ENCODE peak calls at places on chromosomes 12 and 14, in nine cellular contexts. L, Z, P, I, N, T, G, C and D are unnamed samples.

GRCh38 chr12:65881965-65882413 is 57.7 kb downstream of the HMGA2 start:
- DNase-seq in L (no peak), Z (no peak), P (peak; percentile 47), I (peak; percentile 88), N (no peak), T (no peak), G (no peak), C (no peak), D (peak; percentile 72)

GRCh38 chr14:61653507-61653906 is 41.8 kb upstream of the HIF1A start:
- DNase-seq in L (no peak), Z (no peak), P (no peak), I (no peak), N (no peak), T (no peak), G (peak; percentile 70), C (no peak), D (no peak)

GRCh38 chr14:99393059-99393655 is 87.5 kb downstream of the SETD3 start:
- DNase-seq in L (peak; percentile 4), Z (no peak), P (peak; percentile 55), I (no peak), N (no peak), T (peak; percentile 23), G (peak; percentile 71), C (no peak), D (no peak)

GRCh38 chr12:57521475-57522018 is 1.1 kb upstream of the MBD6 start:
- DNase-seq in L (no peak), Z (no peak), P (peak; percentile 58), I (peak; percentile 49), N (no peak), T (peak; percentile 72), G (peak; percentile 67), C (no peak), D (peak; percentile 28)

GRCh38 chr12:62372134-62372533 is 94.5 kb upstream of the MON2 start:
- DNase-seq in L (no peak), Z (no peak), P (no peak), I (no peak), N (no peak), T (no peak), G (no peak), C (no peak), D (no peak)

GRCh38 chr14:71651228-71651627 is 281.0 kb upstream of the RGS6 start:
- DNase-seq in L (no peak), Z (no peak), P (no peak), I (no peak), N (no peak), T (no peak), G (no peak), C (no peak), D (peak; percentile 23)

GRCh38 chr12:24848941-24849477 is 99.9 kb downstream of the BCAT1 start:
- DNase-seq in L (no peak), Z (no peak), P (no peak), I (no peak), N (no peak), T (no peak), G (no peak), C (no peak), D (no peak)

GRCh38 chr14:50832935-50833607 is 2.1 kb upstream of the NIN start:
- DNase-seq in L (no peak), Z (no peak), P (no peak), I (no peak), N (no peak), T (peak; percentile 31), G (peak; percentile 24), C (no peak), D (no peak)

GRCh38 chr14:64760916-64761315 is 56.7 kb downstream of the PLEKHG3 start:
- DNase-seq in L (peak; percentile 64), Z (no peak), P (no peak), I (peak; percentile 17), N (no peak), T (no peak), G (no peak), C (no peak), D (no peak)

GRCh38 chr12:53806689-53807088 is 54.9 kb upstream of the CISTR start:
- DNase-seq in L (no peak), Z (no peak), P (no peak), I (no peak), N (no peak), T (no peak), G (no peak), C (no peak), D (no peak)

GRCh38 chr12:48995061-48995879 is 3.9 kb downstream of the DDN start:
- DNase-seq in L (peak; percentile 82), Z (no peak), P (peak; percentile 85), I (peak; percentile 86), N (peak; percentile 80), T (peak; percentile 67), G (peak; percentile 85), C (peak; percentile 80), D (peak; percentile 81)

GRCh38 chr12:76374395-76375020 is 26.3 kb upstream of the BBS10 start:
- DNase-seq in L (no peak), Z (no peak), P (no peak), I (no peak), N (no peak), T (no peak), G (no peak), C (no peak), D (no peak)

GRCh38 chr12:116404913-116405611 is 127.6 kb upstream of the MED13L start:
- DNase-seq in L (no peak), Z (no peak), P (no peak), I (no peak), N (no peak), T (no peak), G (no peak), C (no peak), D (no peak)

GRCh38 chr12:15583804-15584203 is 205.4 kb downstream of the EPS8 start:
- DNase-seq in L (no peak), Z (no peak), P (no peak), I (no peak), N (no peak), T (no peak), G (no peak), C (no peak), D (no peak)

GRCh38 chr14:78790262-78790661 is 620.1 kb downstream of the NRXN3 start:
- DNase-seq in L (no peak), Z (no peak), P (no peak), I (no peak), N (no peak), T (no peak), G (peak; percentile 47), C (no peak), D (no peak)

GRCh38 chr14:84250863-84251262 is 1279.1 kb upstream of the FLRT2 start:
- DNase-seq in L (peak; percentile 5), Z (no peak), P (no peak), I (no peak), N (no peak), T (no peak), G (no peak), C (no peak), D (no peak)

GRCh38 chr12:124686001-124686884 is 118.8 kb upstream of the NCOR2 start:
- DNase-seq in L (no peak), Z (no peak), P (no peak), I (no peak), N (no peak), T (no peak), G (no peak), C (no peak), D (no peak)

GRCh38 chr12:121799175-121799841 is 4.5 kb upstream of the SETD1B start:
- DNase-seq in L (peak; percentile 89), Z (no peak), P (peak; percentile 81), I (peak; percentile 87), N (peak; percentile 84), T (peak; percentile 77), G (peak; percentile 77), C (peak; percentile 37), D (peak; percentile 68)

GRCh38 chr14:25108959-25109358 is 59.0 kb upstream of the STXBP6 start:
- DNase-seq in L (peak; percentile 92), Z (no peak), P (peak; percentile 73), I (no peak), N (no peak), T (peak; percentile 32), G (peak; percentile 83), C (no peak), D (peak; percentile 43)

GRCh38 chr12:9806714-9807113 is 20.6 kb upstream of the KLRF1 start:
- DNase-seq in L (no peak), Z (no peak), P (no peak), I (no peak), N (no peak), T (no peak), G (no peak), C (no peak), D (no peak)

GRCh38 chr14:35766700-35767082 is 42.4 kb downstream of the RALGAPA1 start:
- DNase-seq in L (no peak), Z (no peak), P (no peak), I (no peak), N (no peak), T (no peak), G (no peak), C (no peak), D (no peak)

GRCh38 chr12:1287446-1287975 is 296.5 kb downstream of the ERC1 start:
- DNase-seq in L (no peak), Z (no peak), P (no peak), I (no peak), N (no peak), T (no peak), G (peak; percentile 84), C (no peak), D (no peak)

GRCh38 chr12:20549115-20549719 is 145.9 kb upstream of the SLCO1C1 start:
- DNase-seq in L (no peak), Z (no peak), P (peak; percentile 26), I (no peak), N (no peak), T (peak; percentile 4), G (peak; percentile 88), C (no peak), D (no peak)

GRCh38 chr14:54455363-54455762 is 14.2 kb upstream of the CNIH1 start:
- DNase-seq in L (no peak), Z (no peak), P (no peak), I (no peak), N (no peak), T (no peak), G (no peak), C (no peak), D (no peak)

GRCh38 chr14:63276492-63277342 is 42.0 kb downstream of the GPHB5 start:
- DNase-seq in L (peak; percentile 64), Z (no peak), P (no peak), I (no peak), N (peak; percentile 38), T (peak; percentile 17), G (peak; percentile 67), C (peak; percentile 83), D (no peak)

GRCh38 chr14:33943484-33943883 is 7.4 kb downstream of the EGLN3 start:
- DNase-seq in L (peak; percentile 72), Z (no peak), P (peak; percentile 21), I (no peak), N (peak; percentile 61), T (no peak), G (no peak), C (no peak), D (peak; percentile 41)

GRCh38 chr14:94139421-94139820 is 10.0 kb upstream of the IFI27L2 start:
- DNase-seq in L (no peak), Z (no peak), P (no peak), I (no peak), N (no peak), T (no peak), G (no peak), C (no peak), D (no peak)